ENCODE peak calls at places on chromosomes 6 and 20, in seven cellular contexts. R is HepG2, Y is A549, T is SK-N-SH, U is K562, B is GM12878, M is WTC11. A is an unnamed sample.
A peak's percentile ranks its signal among the peaks of the same experiment; 100 is the strongest.

GRCh38 chr6:77740380-77740779 is 87.5 kb downstream of the MEI4 start:
- DNase-seq in R (peak; percentile 18), Y (peak; percentile 22), T (peak; percentile 11), U (peak; percentile 16), B (no peak), M (no peak), A (peak; percentile 30)

GRCh38 chr6:116265081-116265829 is 11.4 kb upstream of the TSPYL4 start:
- DNase-seq in R (no peak), Y (no peak), T (no peak), U (no peak), B (no peak), M (no peak), A (no peak)

GRCh38 chr6:131135244-131136020 is at the start of gene AKAP7:
- DNase-seq in R (peak; percentile 64), Y (peak; percentile 74), T (peak; percentile 88), U (peak; percentile 75), B (no peak), M (peak; percentile 90), A (peak; percentile 82)

GRCh38 chr20:63309261-63310071 is 16.5 kb downstream of the COL20A1 start:
- DNase-seq in R (peak; percentile 41), Y (peak; percentile 45), T (peak; percentile 95), U (peak; percentile 75), B (no peak), M (peak; percentile 75), A (peak; percentile 49)

GRCh38 chr6:96762599-96762998 is 74.7 kb downstream of the GPR63 start:
- DNase-seq in R (no peak), Y (no peak), T (no peak), U (no peak), B (no peak), M (no peak), A (no peak)

GRCh38 chr20:50868509-50869495 is 62.4 kb downstream of the ADNP start:
- DNase-seq in R (peak; percentile 82), Y (peak; percentile 18), T (no peak), U (no peak), B (no peak), M (no peak), A (no peak)

GRCh38 chr6:3211681-3212080 is 15.8 kb downstream of the TUBB2B start:
- DNase-seq in R (no peak), Y (no peak), T (no peak), U (no peak), B (no peak), M (no peak), A (no peak)

GRCh38 chr6:147625946-147626345 is 117.5 kb downstream of the SAMD5 start:
- DNase-seq in R (no peak), Y (no peak), T (no peak), U (no peak), B (no peak), M (no peak), A (no peak)

GRCh38 chr6:111667921-111668320 is 62.2 kb upstream of the TRAF3IP2 start:
- DNase-seq in R (no peak), Y (no peak), T (peak; percentile 33), U (no peak), B (no peak), M (no peak), A (no peak)

GRCh38 chr6:116073765-116074450 is 13.2 kb upstream of the FRK start:
- DNase-seq in R (peak; percentile 75), Y (peak; percentile 39), T (no peak), U (no peak), B (no peak), M (no peak), A (no peak)

GRCh38 chr6:35293681-35294080 is 3.9 kb upstream of the DEF6 start:
- DNase-seq in R (no peak), Y (no peak), T (no peak), U (no peak), B (no peak), M (no peak), A (no peak)

GRCh38 chr20:50593005-50593335 is 82.8 kb downstream of the PTPN1 start:
- DNase-seq in R (no peak), Y (no peak), T (no peak), U (no peak), B (no peak), M (no peak), A (no peak)

GRCh38 chr20:33908351-33908750 is 85.4 kb upstream of the RALY start:
- DNase-seq in R (no peak), Y (no peak), T (no peak), U (no peak), B (no peak), M (no peak), A (no peak)

GRCh38 chr6:167294651-167295494 is 3.8 kb downstream of the UNC93A start:
- DNase-seq in R (no peak), Y (no peak), T (no peak), U (no peak), B (no peak), M (no peak), A (no peak)

GRCh38 chr6:45447005-45447404 is 69.3 kb upstream of the SUPT3H start:
- DNase-seq in R (no peak), Y (no peak), T (no peak), U (no peak), B (no peak), M (no peak), A (peak; percentile 43)

GRCh38 chr6:157761331-157761921 is 61.6 kb upstream of the SNX9 start:
- DNase-seq in R (no peak), Y (no peak), T (no peak), U (no peak), B (peak; percentile 90), M (no peak), A (peak; percentile 59)

GRCh38 chr6:7414811-7415210 is 25.2 kb downstream of the RIOK1 start:
- DNase-seq in R (no peak), Y (no peak), T (no peak), U (no peak), B (no peak), M (no peak), A (no peak)

GRCh38 chr6:145148392-145149175 is 586.7 kb downstream of the EPM2A start:
- DNase-seq in R (peak; percentile 36), Y (peak; percentile 46), T (no peak), U (no peak), B (peak; percentile 1), M (no peak), A (peak; percentile 93)

GRCh38 chr6:155534678-155535077 is 79.0 kb upstream of the NOX3 start:
- DNase-seq in R (no peak), Y (no peak), T (no peak), U (no peak), B (no peak), M (no peak), A (no peak)

GRCh38 chr6:146388736-146389364 is 154.8 kb upstream of the RAB32 start:
- DNase-seq in R (no peak), Y (no peak), T (no peak), U (no peak), B (no peak), M (no peak), A (no peak)

GRCh38 chr6:152387091-152387490 is 250.1 kb downstream of the SYNE1 start:
- DNase-seq in R (no peak), Y (no peak), T (no peak), U (no peak), B (no peak), M (no peak), A (no peak)

GRCh38 chr6:24780206-24780605 is 5.5 kb downstream of the GMNN start:
- DNase-seq in R (no peak), Y (no peak), T (no peak), U (no peak), B (no peak), M (no peak), A (no peak)
- TF ChIP-seq MAX in R (no peak), Y (no peak), T (no peak), U (no peak), B (no peak), M (no peak), A (no peak)

DNA sequence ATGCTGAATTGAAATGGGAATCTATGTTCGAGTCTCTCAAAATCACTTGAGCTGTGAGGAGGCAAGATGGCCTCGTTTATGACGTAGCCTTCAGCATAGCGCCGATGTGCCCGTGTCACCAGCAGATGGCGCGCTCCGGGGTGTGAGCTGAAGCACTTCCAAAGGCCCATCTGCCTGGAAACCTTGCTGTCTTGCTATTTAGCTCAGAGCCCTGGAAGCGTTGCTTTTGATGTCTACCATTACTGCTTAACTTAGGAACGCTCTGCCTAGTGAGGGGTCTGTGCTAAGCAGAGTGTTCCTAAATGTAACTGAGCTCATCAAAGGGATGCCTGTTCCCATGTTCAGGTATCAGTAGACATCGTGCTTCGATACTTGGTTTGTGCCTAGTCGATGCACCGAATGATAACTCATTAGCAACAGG is 67.7 kb downstream of the SYCP2L start:
- DNase-seq in R (peak; percentile 82), Y (peak; percentile 76), T (peak; percentile 60), U (peak; percentile 79), B (peak; percentile 31), M (peak; percentile 94), A (peak; percentile 76)
- TF ChIP-seq MAX in R (peak; percentile 73), Y (no peak), T (no peak), U (no peak), B (no peak), M (no peak), A (no peak)

GRCh38 chr6:143772110-143772509 is 71.0 kb upstream of the LTV1 start:
- DNase-seq in R (no peak), Y (no peak), T (no peak), U (no peak), B (no peak), M (no peak), A (no peak)

GRCh38 chr6:143775326-143775725 is 67.8 kb upstream of the LTV1 start:
- DNase-seq in R (no peak), Y (no peak), T (no peak), U (no peak), B (no peak), M (no peak), A (no peak)

GRCh38 chr6:143773503-143773902 is 69.6 kb upstream of the LTV1 start:
- DNase-seq in R (no peak), Y (no peak), T (no peak), U (no peak), B (no peak), M (no peak), A (no peak)

GRCh38 chr6:143774347-143774746 is 68.8 kb upstream of the LTV1 start:
- DNase-seq in R (no peak), Y (no peak), T (no peak), U (no peak), B (no peak), M (no peak), A (no peak)

GRCh38 chr6:143772662-143773061 is 70.5 kb upstream of the LTV1 start:
- DNase-seq in R (no peak), Y (no peak), T (no peak), U (no peak), B (no peak), M (no peak), A (no peak)
- TF ChIP-seq MAX in R (no peak), Y (no peak), T (no peak), U (no peak), B (no peak), M (no peak), A (no peak)

DNA sequence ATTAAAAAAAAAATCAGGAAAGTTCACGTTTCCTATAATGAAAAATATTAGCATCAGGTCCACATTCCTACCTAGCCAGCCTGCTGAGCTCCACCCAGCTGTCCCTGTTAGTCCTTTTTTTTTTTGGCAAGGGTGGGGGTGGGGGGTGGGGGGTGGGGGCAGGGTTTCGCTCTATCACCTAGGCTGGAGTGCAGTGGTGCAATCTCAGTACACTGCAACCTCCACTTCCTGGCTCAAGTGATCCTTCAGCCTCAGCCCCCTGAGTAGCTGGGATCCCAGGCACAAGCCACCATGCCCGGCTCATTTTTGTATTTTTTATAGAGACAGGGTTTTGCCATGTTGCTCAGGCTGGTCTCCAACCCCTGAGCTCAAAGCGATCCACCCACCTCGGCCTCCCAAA is 7.5 kb upstream of the SLC2A10 start:
- DNase-seq in R (no peak), Y (no peak), T (no peak), U (no peak), B (no peak), M (no peak), A (no peak)
- TF ChIP-seq MAX in R (no peak), Y (no peak), T (no peak), U (no peak), B (no peak), M (no peak), A (no peak)

A was measured in NB4.